ENCODE peak calls at places on chromosomes 11 and 22, in four cellular contexts. One of them, this sample, is unnamed.

GRCh38 chr22:24996420-24996952 is 44.0 kb downstream of the KIAA1671 start:
- DNase-seq in skeletal muscle cell: no peak
- DNase-seq in T-helper 1 cell: no peak
- DNase-seq in MCF 10A: peak; percentile 58
- DNase-seq in this sample: no peak

GRCh38 chr22:17460895-17461294 is 91.6 kb downstream of the CECR2 start:
- DNase-seq in skeletal muscle cell: no peak
- DNase-seq in T-helper 1 cell: no peak
- DNase-seq in MCF 10A: no peak
- DNase-seq in this sample: no peak

GRCh38 chr11:68447015-68447801 is 13.3 kb upstream of the PPP6R3 start:
- DNase-seq in skeletal muscle cell: no peak
- DNase-seq in T-helper 1 cell: peak; percentile 64
- DNase-seq in MCF 10A: peak; percentile 67
- DNase-seq in this sample: peak; percentile 40

GRCh38 chr11:45154276-45154675 is 7.8 kb downstream of the PRDM11 start:
- DNase-seq in skeletal muscle cell: no peak
- DNase-seq in T-helper 1 cell: no peak
- DNase-seq in MCF 10A: no peak
- DNase-seq in this sample: no peak

GRCh38 chr11:61961570-61962212 is 5.7 kb downstream of the FTH1 start:
- DNase-seq in skeletal muscle cell: no peak
- DNase-seq in T-helper 1 cell: no peak
- DNase-seq in MCF 10A: peak; percentile 57
- DNase-seq in this sample: no peak

GRCh38 chr11:111698852-111699559 is 67.2 kb downstream of the PPP2R1B start:
- DNase-seq in skeletal muscle cell: peak; percentile 46
- DNase-seq in T-helper 1 cell: no peak
- DNase-seq in MCF 10A: no peak
- DNase-seq in this sample: no peak

GRCh38 chr22:45072322-45072903 is 62.6 kb upstream of the PHF21B start:
- DNase-seq in skeletal muscle cell: no peak
- DNase-seq in T-helper 1 cell: no peak
- DNase-seq in MCF 10A: peak; percentile 93
- DNase-seq in this sample: no peak

GRCh38 chr11:67404515-67405195 is 772 bp downstream of the TBC1D10C start:
- DNase-seq in skeletal muscle cell: no peak
- DNase-seq in T-helper 1 cell: no peak
- DNase-seq in MCF 10A: no peak
- DNase-seq in this sample: peak; percentile 43

GRCh38 chr11:33904128-33904527 is 12.3 kb upstream of the LMO2 start:
- DNase-seq in skeletal muscle cell: no peak
- DNase-seq in T-helper 1 cell: no peak
- DNase-seq in MCF 10A: no peak
- DNase-seq in this sample: no peak

GRCh38 chr22:20438678-20439492 is 1.3 kb upstream of the SCARF2 start:
- DNase-seq in skeletal muscle cell: no peak
- DNase-seq in T-helper 1 cell: no peak
- DNase-seq in MCF 10A: no peak
- DNase-seq in this sample: no peak

GRCh38 chr22:31244044-31244942 is 32.2 kb downstream of the LIMK2 start:
- DNase-seq in skeletal muscle cell: peak; percentile 62
- DNase-seq in T-helper 1 cell: no peak
- DNase-seq in MCF 10A: peak; percentile 60
- DNase-seq in this sample: no peak

GRCh38 chr22:45883811-45884170 is 93.2 kb downstream of the WNT7B start:
- DNase-seq in skeletal muscle cell: no peak
- DNase-seq in T-helper 1 cell: no peak
- DNase-seq in MCF 10A: no peak
- DNase-seq in this sample: no peak

GRCh38 chr11:32870676-32871075 is 21.9 kb upstream of the QSER1 start:
- DNase-seq in skeletal muscle cell: no peak
- DNase-seq in T-helper 1 cell: no peak
- DNase-seq in MCF 10A: peak; percentile 38
- DNase-seq in this sample: no peak

GRCh38 chr11:126340960-126341709 is 14.4 kb upstream of the ST3GAL4 start:
- DNase-seq in skeletal muscle cell: no peak
- DNase-seq in T-helper 1 cell: no peak
- DNase-seq in MCF 10A: no peak
- DNase-seq in this sample: no peak

GRCh38 chr11:1807628-1807995 is 27.2 kb upstream of the SYT8 start:
- DNase-seq in skeletal muscle cell: no peak
- DNase-seq in T-helper 1 cell: no peak
- DNase-seq in MCF 10A: no peak
- DNase-seq in this sample: no peak

GRCh38 chr11:8732276-8732675 is 49.7 kb downstream of the RPL27A start:
- DNase-seq in skeletal muscle cell: no peak
- DNase-seq in T-helper 1 cell: no peak
- DNase-seq in MCF 10A: no peak
- DNase-seq in this sample: no peak

GRCh38 chr11:11409916-11410315 is 56.9 kb upstream of the CSNK2A3 start:
- DNase-seq in skeletal muscle cell: no peak
- DNase-seq in T-helper 1 cell: no peak
- DNase-seq in MCF 10A: no peak
- DNase-seq in this sample: no peak

GRCh38 chr11:133636686-133637085 is 104.4 kb upstream of the OPCML start:
- DNase-seq in skeletal muscle cell: no peak
- DNase-seq in T-helper 1 cell: no peak
- DNase-seq in MCF 10A: no peak
- DNase-seq in this sample: no peak

This sample was measured in T-helper 22 cell.